ENCODE peak calls at places on chromosome 4, in four cellular contexts. M is HT-29, Z is psoas muscle, U is amniotic stem cell. V is an unnamed sample.

GRCh38 chr4:36427696-36428095 is 146.3 kb downstream of the DTHD1 start:
- DNase-seq in Z (no peak), M (no peak), U (no peak), V (no peak)

GRCh38 chr4:37651781-37652377 is 34.3 kb downstream of the RELL1 start:
- DNase-seq in U (no peak), Z (no peak), M (no peak), V (no peak)

GRCh38 chr4:37188100-37188499 is 56.4 kb upstream of the NWD2 start:
- DNase-seq in U (no peak), M (peak), Z (no peak), V (no peak)

GRCh38 chr4:39046243-39046642 is 14.0 kb upstream of the TMEM156 start:
- DNase-seq in U (no peak), Z (no peak), M (no peak), V (no peak)

GRCh38 chr4:25160714-25161598 is 707 bp upstream of the SEPSECS start:
- DNase-seq in U (no peak), M (peak), Z (no peak), V (no peak)

GRCh38 chr4:31107362-31107761 is 387.2 kb downstream of the PCDH7 start:
- DNase-seq in Z (no peak), U (no peak), M (no peak), V (no peak)

GRCh38 chr4:140686799-140687198 is 69.4 kb downstream of the TBC1D9 start:
- DNase-seq in M (no peak), U (no peak), Z (no peak), V (no peak)

GRCh38 chr4:146643812-146644401 is 5.2 kb downstream of the POU4F2 start:
- DNase-seq in Z (no peak), U (no peak), M (peak), V (no peak)

V was measured in GM18507.